ENCODE peak calls at places on chromosomes 2 and 18, in eight cellular contexts. F, I, K, W, H, J, Y and X are unnamed samples.

GRCh38 chr2:101106453-101107181 is 44.6 kb downstream of the TBC1D8 start:
- DNase-seq in F (no peak), I (no peak), K (no peak), W (no peak), H (no peak), J (no peak), Y (no peak), X (no peak)

GRCh38 chr2:128440666-128441340 is 122.1 kb upstream of the HS6ST1 start:
- DNase-seq in F (no peak), I (no peak), K (no peak), W (no peak), H (no peak), J (no peak), Y (peak), X (no peak)

GRCh38 chr2:238409341-238410200 is 17.2 kb upstream of the ASB1 start:
- DNase-seq in F (no peak), I (no peak), K (no peak), W (no peak), H (no peak), J (no peak), Y (no peak), X (no peak)

GRCh38 chr2:28251337-28251736 is 141.3 kb upstream of the FOSL2 start:
- DNase-seq in F (no peak), I (no peak), K (no peak), W (no peak), H (no peak), J (no peak), Y (no peak), X (no peak)

GRCh38 chr18:36402765-36403396 is 105.4 kb downstream of the FHOD3 start:
- DNase-seq in F (no peak), I (no peak), K (no peak), W (peak), H (no peak), J (no peak), Y (peak), X (peak)

GRCh38 chr2:8296340-8296739 is 385.5 kb upstream of the ID2 start:
- DNase-seq in F (no peak), I (no peak), K (no peak), W (no peak), H (no peak), J (no peak), Y (no peak), X (no peak)

GRCh38 chr2:107419191-107419590 is 407.5 kb upstream of the RGPD4 start:
- DNase-seq in F (no peak), I (no peak), K (no peak), W (no peak), H (no peak), J (no peak), Y (no peak), X (no peak)

GRCh38 chr2:26355038-26355995 is 8.7 kb upstream of the ADGRF3 start:
- DNase-seq in F (peak), I (no peak), K (no peak), W (peak), H (peak), J (peak), Y (no peak), X (peak)

GRCh38 chr2:119517433-119517832 is 6.8 kb downstream of the SCTR start:
- DNase-seq in F (peak), I (no peak), K (peak), W (peak), H (peak), J (peak), Y (no peak), X (peak)

GRCh38 chr2:100756704-100757103 is 63.2 kb upstream of the NPAS2 start:
- DNase-seq in F (no peak), I (no peak), K (no peak), W (no peak), H (no peak), J (no peak), Y (no peak), X (peak)

GRCh38 chr2:200373973-200374416 is 67.5 kb downstream of the SPATS2L start:
- DNase-seq in F (no peak), I (peak), K (no peak), W (no peak), H (no peak), J (peak), Y (no peak), X (no peak)

GRCh38 chr18:35158728-35159443 is 81.9 kb upstream of the ZNF397 start:
- DNase-seq in F (no peak), I (peak), K (no peak), W (no peak), H (no peak), J (peak), Y (no peak), X (no peak)